ENCODE peak calls at places on chromosomes 16 and 17, in eight cellular contexts. A, L, G, R, J, U, F and O are unnamed samples.

GRCh38 chr17:3602499-3602898 is 6.7 kb downstream of the TRPV1 start:
- DNase-seq in A (no peak), J (no peak), F (peak), U (no peak), G (peak), R (no peak), L (no peak), O (no peak)

GRCh38 chr16:73071131-73071940 is 23.4 kb upstream of the ZFHX3 start:
- DNase-seq in J (no peak), R (peak), U (no peak), A (peak), G (no peak), F (no peak), L (peak), O (no peak)

GRCh38 chr17:65064452-65065019 is 8.0 kb upstream of the GNA13 start:
- DNase-seq in G (peak), A (no peak), L (no peak), F (no peak), R (no peak), J (no peak), U (no peak), O (no peak)

GRCh38 chr17:69732272-69732671 is 317.8 kb downstream of the MAP2K6 start:
- DNase-seq in U (no peak), F (no peak), J (no peak), R (no peak), G (no peak), L (no peak), A (no peak), O (no peak)

GRCh38 chr17:60086822-60087591 is 8.3 kb upstream of the HEATR6 start:
- DNase-seq in J (no peak), A (no peak), U (no peak), F (no peak), G (no peak), L (no peak), R (no peak), O (no peak)

GRCh38 chr17:68441064-68441770 is 16.1 kb downstream of the WIPI1 start:
- DNase-seq in G (no peak), U (no peak), L (no peak), J (no peak), F (no peak), A (no peak), R (no peak), O (no peak)

GRCh38 chr17:64565563-64565962 is 58.8 kb downstream of the CEP95 start:
- DNase-seq in L (no peak), F (no peak), U (no peak), R (no peak), G (no peak), A (no peak), J (no peak), O (no peak)

GRCh38 chr16:15427648-15428239 is 6.6 kb upstream of the BMERB1 start:
- DNase-seq in J (peak), U (peak), G (peak), A (peak), F (peak), L (peak), R (peak), O (peak)

GRCh38 chr17:29930399-29931010 is 477 bp upstream of the SSH2 start:
- DNase-seq in F (peak), L (no peak), U (peak), J (no peak), A (peak), R (peak), G (no peak), O (no peak)

GRCh38 chr17:42548070-42548837 is 4.5 kb upstream of the HSD17B1 start:
- DNase-seq in R (no peak), U (no peak), G (peak), L (peak), F (no peak), J (peak), A (peak), O (peak)

GRCh38 chr17:73936908-73937627 is 266.4 kb upstream of the RPL38 start:
- DNase-seq in J (no peak), A (no peak), U (no peak), L (no peak), G (no peak), R (no peak), F (no peak), O (no peak)

GRCh38 chr17:56468840-56469239 is 124.7 kb upstream of the NOG start:
- DNase-seq in A (no peak), F (no peak), L (no peak), R (no peak), G (no peak), J (no peak), U (no peak), O (no peak)

GRCh38 chr16:48231675-48232214 is 12.4 kb upstream of the LONP2 start:
- DNase-seq in U (peak), G (peak), F (peak), A (peak), L (no peak), R (no peak), J (no peak), O (no peak)

GRCh38 chr16:50245417-50246298 is 20.7 kb upstream of the ADCY7 start:
- DNase-seq in L (peak), R (no peak), A (peak), F (no peak), J (peak), U (no peak), G (peak), O (peak)

GRCh38 chr16:22189473-22190168 is 16.5 kb upstream of the EEF2K start:
- DNase-seq in U (no peak), A (no peak), F (no peak), J (no peak), R (peak), G (no peak), L (no peak), O (no peak)

GRCh38 chr17:43579570-43580140 is 33.5 kb upstream of the ETV4 start:
- DNase-seq in A (no peak), R (no peak), J (no peak), U (no peak), L (no peak), G (peak), F (no peak), O (no peak)

GRCh38 chr16:81335669-81336068 is 20.9 kb downstream of the GAN start:
- DNase-seq in A (no peak), L (no peak), R (no peak), J (no peak), F (no peak), U (no peak), G (no peak), O (no peak)

GRCh38 chr17:81537343-81537855 is 9.2 kb downstream of the FSCN2 start:
- DNase-seq in G (peak), A (peak), L (peak), J (no peak), F (no peak), U (no peak), R (no peak), O (peak)

GRCh38 chr17:77248216-77249054 is 107.7 kb downstream of the SEC14L1 start:
- DNase-seq in F (peak), J (no peak), R (no peak), G (no peak), U (no peak), A (no peak), L (no peak), O (no peak)

GRCh38 chr17:4998027-4998665 is 396 bp downstream of the KIF1C start:
- DNase-seq in G (peak), L (no peak), A (no peak), J (no peak), U (no peak), R (no peak), F (no peak), O (no peak)

GRCh38 chr17:77884967-77885641 is 73.4 kb upstream of the TNRC6C start:
- DNase-seq in F (peak), U (no peak), L (no peak), J (no peak), A (peak), R (no peak), G (no peak), O (no peak)

GRCh38 chr16:81697321-81697885 is 81.7 kb upstream of the PLCG2 start:
- DNase-seq in U (peak), G (peak), J (no peak), L (peak), R (no peak), F (peak), A (no peak), O (peak)

GRCh38 chr17:34665150-34665802 is 85.9 kb downstream of the TMEM132E start:
- DNase-seq in A (no peak), J (no peak), U (no peak), R (no peak), F (no peak), L (no peak), G (no peak), O (no peak)

GRCh38 chr17:59632398-59632797 is 12.7 kb downstream of the CLTC start:
- DNase-seq in A (no peak), U (no peak), G (no peak), J (no peak), L (no peak), R (no peak), F (no peak), O (no peak)

GRCh38 chr16:87051526-87052320 is 265.5 kb downstream of the C16orf95 start:
- DNase-seq in L (no peak), A (no peak), F (peak), U (no peak), R (no peak), G (no peak), J (no peak), O (no peak)

GRCh38 chr17:21010705-21011596 is 31.9 kb downstream of the USP22 start:
- DNase-seq in R (no peak), L (no peak), A (no peak), G (no peak), U (no peak), J (no peak), F (no peak), O (no peak)

GRCh38 chr16:50280932-50281331 is 14.6 kb downstream of the ADCY7 start:
- DNase-seq in R (no peak), A (no peak), U (no peak), L (no peak), G (no peak), J (no peak), F (no peak), O (no peak)

GRCh38 chr16:79635488-79635887 is 35.0 kb upstream of the MAF start:
- DNase-seq in R (no peak), L (no peak), U (no peak), G (no peak), J (no peak), A (no peak), F (no peak), O (no peak)

GRCh38 chr17:31627960-31628359 is 231.1 kb downstream of the COPRS start:
- DNase-seq in R (no peak), F (no peak), J (no peak), L (no peak), A (no peak), G (no peak), U (no peak), O (no peak)

GRCh38 chr16:58039829-58040495 is 14.4 kb downstream of the MMP15 start:
- DNase-seq in G (no peak), R (no peak), L (no peak), J (no peak), A (no peak), F (no peak), U (no peak), O (no peak)

GRCh38 chr17:68849673-68850260 is 105.4 kb downstream of the ABCA8 start:
- DNase-seq in F (no peak), L (no peak), A (peak), U (no peak), J (no peak), G (no peak), R (no peak), O (no peak)

GRCh38 chr17:55567240-55568216 is 56.3 kb upstream of the SMIM36 start:
- DNase-seq in F (no peak), A (no peak), U (peak), J (no peak), L (no peak), G (no peak), R (no peak), O (no peak)

GRCh38 chr17:3890082-3890892 is 2.6 kb downstream of the CAMKK1 start:
- DNase-seq in F (peak), L (no peak), R (no peak), A (no peak), G (peak), U (no peak), J (peak), O (no peak)

GRCh38 chr16:54286330-54287017 is at the start of gene IRX3:
- DNase-seq in A (peak), L (peak), J (no peak), F (peak), R (peak), G (peak), U (peak), O (no peak)